ENCODE peak calls at places on chromosomes 12 and 14, in seven cellular contexts. F is GOT3; H is stromal cell of bone marrow; C is activated naive CD8-positive, alpha-beta T cell treated with anti-CD3 and anti-CD28 coated beads, Interleukin-2, amount 50 U/mL, for 24 hours; L is tibial nerve; Y is dermis microvascular lymphatic vessel endothelial cell; V is choroid plexus epithelial cell. R is an unnamed sample.

GRCh38 chr12:512933-513332 is 53.2 kb downstream of the B4GALNT3 start:
- DNase-seq in V (no peak), F (no peak), H (no peak), C (no peak), L (no peak), Y (no peak), R (no peak)

GRCh38 chr14:92539875-92540274 is 26.3 kb downstream of the RIN3 start:
- DNase-seq in Y (peak; percentile 57), H (no peak), L (no peak), F (no peak), V (peak; percentile 78), C (peak; percentile 64), R (no peak)

GRCh38 chr12:52090291-52090690 is 10.8 kb downstream of the SMIM41 start:
- DNase-seq in L (no peak), C (no peak), V (no peak), F (no peak), Y (no peak), H (no peak), R (no peak)

GRCh38 chr12:51905507-51906438 is 1.5 kb upstream of the ACVRL1 start:
- DNase-seq in F (no peak), L (peak; percentile 77), H (no peak), Y (peak; percentile 90), V (peak; percentile 30), C (no peak), R (peak; percentile 49)

GRCh38 chr12:57604454-57605307 is at the start of gene DTX3:
- DNase-seq in C (peak; percentile 39), Y (no peak), H (no peak), L (no peak), V (peak; percentile 44), F (no peak), R (peak; percentile 8)

GRCh38 chr12:85278598-85279448 is 1.2 kb upstream of the ALX1 start:
- DNase-seq in H (no peak), C (no peak), V (no peak), Y (no peak), L (no peak), F (no peak), R (no peak)

GRCh38 chr14:51419685-51420084 is 179.6 kb downstream of the TMX1 start:
- DNase-seq in F (no peak), V (no peak), L (no peak), H (no peak), Y (no peak), C (peak; percentile 4), R (no peak)

GRCh38 chr12:52667509-52667908 is 12.7 kb downstream of the KRT1 start:
- DNase-seq in H (no peak), L (no peak), Y (no peak), F (no peak), C (no peak), V (peak; percentile 10), R (no peak)

GRCh38 chr12:107864235-107864634 is 89.7 kb downstream of the ASCL4 start:
- DNase-seq in L (no peak), C (no peak), H (no peak), Y (no peak), V (no peak), F (no peak), R (no peak)

GRCh38 chr12:7787574-7788315 is 1.5 kb upstream of the NANOG start:
- DNase-seq in V (peak; percentile 20), H (peak; percentile 28), Y (no peak), C (no peak), F (no peak), L (no peak), R (peak; percentile 54)

GRCh38 chr12:50050410-50051280 is 6.8 kb upstream of the ASIC1 start:
- DNase-seq in Y (no peak), V (peak; percentile 50), H (no peak), C (no peak), F (no peak), L (peak; percentile 43), R (peak; percentile 49)